ENCODE peak calls at places on chromosomes 13 and 19, in eight cellular contexts. Y is amygdala; B is stimulated activated CD8-positive, alpha-beta memory T cell treated with anti-CD3 and anti-CD28 coated beads, Interleukin-15, amount 100 ng/mL, for 48 hours; K is H7; T is NCI-H2081; I is GM12865; W is mammary epithelial cell; P is left colon. F is an unnamed sample.

GRCh38 chr13:31242342-31242741 is 42.6 kb downstream of the B3GLCT start:
- DNase-seq in Y (no peak), B (no peak), K (no peak), T (no peak), I (no peak), W (no peak), P (no peak), F (no peak)

GRCh38 chr19:3733549-3734309 is 25.5 kb downstream of the TJP3 start:
- DNase-seq in Y (no peak), B (no peak), K (no peak), T (no peak), I (no peak), W (no peak), P (no peak), F (peak; percentile 16)

GRCh38 chr13:19644947-19645439 is 11.5 kb downstream of the MPHOSPH8 start:
- DNase-seq in Y (no peak), B (no peak), K (no peak), T (no peak), I (peak; percentile 41), W (no peak), P (no peak), F (no peak)

GRCh38 chr13:109148243-109148642 is 518.8 kb downstream of the MYO16 start:
- DNase-seq in Y (no peak), B (no peak), K (no peak), T (no peak), I (no peak), W (peak; percentile 86), P (no peak), F (no peak)

GRCh38 chr19:56126983-56127780 is 6.1 kb upstream of the ZNF787 start:
- DNase-seq in Y (no peak), B (no peak), K (peak; percentile 72), T (no peak), I (no peak), W (no peak), P (no peak), F (no peak)

GRCh38 chr13:100543872-100544602 is 44.6 kb downstream of the GGACT start:
- DNase-seq in Y (no peak), B (no peak), K (no peak), T (no peak), I (no peak), W (no peak), P (no peak), F (no peak)

GRCh38 chr13:20796791-20797513 is 23.2 kb upstream of the EEF1AKMT1 start:
- DNase-seq in Y (no peak), B (no peak), K (no peak), T (no peak), I (no peak), W (no peak), P (no peak), F (peak; percentile 37)

GRCh38 chr13:66803759-66804456 is 426.2 kb downstream of the PCDH9 start:
- DNase-seq in Y (no peak), B (no peak), K (no peak), T (peak; percentile 39), I (no peak), W (no peak), P (no peak), F (no peak)

GRCh38 chr13:73040479-73040878 is 18.3 kb upstream of the KLF5 start:
- DNase-seq in Y (no peak), B (no peak), K (no peak), T (no peak), I (no peak), W (no peak), P (no peak), F (no peak)

GRCh38 chr13:71629167-71629566 is 237.8 kb downstream of the DACH1 start:
- DNase-seq in Y (no peak), B (no peak), K (no peak), T (no peak), I (no peak), W (no peak), P (no peak), F (no peak)

GRCh38 chr13:89514534-89515312 is 1832.8 kb upstream of the MIR17HG start:
- DNase-seq in Y (no peak), B (no peak), K (no peak), T (no peak), I (no peak), W (peak; percentile 68), P (no peak), F (no peak)

GRCh38 chr13:45122941-45123340 is 2.6 kb downstream of the GTF2F2 start:
- DNase-seq in Y (no peak), B (no peak), K (no peak), T (no peak), I (no peak), W (no peak), P (no peak), F (no peak)

GRCh38 chr13:58926858-58927257 is 1236.9 kb downstream of the DIAPH3 start:
- DNase-seq in Y (no peak), B (no peak), K (no peak), T (no peak), I (peak; percentile 9), W (no peak), P (no peak), F (no peak)

GRCh38 chr19:15276620-15277019 is 44.4 kb upstream of the EPHX3 start:
- DNase-seq in Y (no peak), B (no peak), K (no peak), T (no peak), I (no peak), W (peak; percentile 81), P (no peak), F (no peak)

GRCh38 chr19:35742121-35742724 is at the start of gene IGFLR1:
- DNase-seq in Y (no peak), B (peak; percentile 74), K (no peak), T (no peak), I (peak; percentile 89), W (no peak), P (peak; percentile 53), F (peak; percentile 93)

GRCh38 chr19:39568604-39569003 is 28.6 kb upstream of the EID2 start:
- DNase-seq in Y (no peak), B (no peak), K (no peak), T (no peak), I (no peak), W (peak; percentile 20), P (no peak), F (no peak)